ENCODE peak calls at places on chromosomes 11 and 22, in seven cellular contexts. N, K, R, C, X, S and W are unnamed samples.

GRCh38 chr11:102836290-102836875 is 7.0 kb downstream of the MMP3 start:
- DNase-seq in C (no peak), X (peak; percentile 24), N (no peak), R (peak; percentile 31), S (peak; percentile 8), K (peak; percentile 78), W (no peak)

GRCh38 chr11:113023228-113023627 is 62.0 kb downstream of the NCAM1 start:
- DNase-seq in R (no peak), S (no peak), N (no peak), X (peak; percentile 18), C (no peak), K (no peak), W (no peak)

GRCh38 chr11:35107866-35108265 is 31.1 kb upstream of the CD44 start:
- DNase-seq in X (no peak), S (no peak), N (no peak), K (no peak), C (no peak), R (peak; percentile 32), W (no peak)

GRCh38 chr22:39312410-39312809 is 7.0 kb downstream of the RPL3 start:
- DNase-seq in S (no peak), C (no peak), X (no peak), R (no peak), K (no peak), N (no peak), W (peak; percentile 32)

GRCh38 chr11:1225386-1226225 is 2.7 kb downstream of the MUC5B start:
- DNase-seq in R (no peak), C (no peak), S (no peak), K (no peak), N (no peak), X (no peak), W (peak; percentile 31)

GRCh38 chr22:26545827-26546226 is 33.6 kb upstream of the TFIP11 start:
- DNase-seq in R (no peak), N (no peak), K (no peak), S (no peak), C (no peak), X (no peak), W (no peak)

GRCh38 chr22:33576205-33576604 is 344.1 kb downstream of the LARGE1 start:
- DNase-seq in C (no peak), N (no peak), K (no peak), R (no peak), S (no peak), X (no peak), W (no peak)

GRCh38 chr11:67732045-67732787 is 57.8 kb upstream of the ALDH3B2 start:
- DNase-seq in N (no peak), S (peak; percentile 4), K (no peak), X (no peak), C (no peak), R (peak; percentile 37), W (peak; percentile 45)

GRCh38 chr22:47142427-47143046 is 380.1 kb downstream of the TBC1D22A start:
- DNase-seq in K (no peak), N (no peak), S (no peak), X (no peak), C (no peak), R (no peak), W (no peak)

GRCh38 chr22:21726650-21727049 is 8.9 kb downstream of the YPEL1 start:
- DNase-seq in C (no peak), S (peak; percentile 66), K (no peak), X (peak; percentile 30), R (peak; percentile 90), N (peak; percentile 36), W (peak; percentile 89)

GRCh38 chr11:119011476-119011875 is 6.7 kb downstream of the RPS25 start:
- DNase-seq in K (no peak), R (peak; percentile 47), C (no peak), S (no peak), N (no peak), X (no peak), W (no peak)

GRCh38 chr11:24064309-24064903 is 432.4 kb upstream of the LUZP2 start:
- DNase-seq in X (no peak), C (peak; percentile 50), N (no peak), R (peak; percentile 16), K (no peak), S (no peak), W (no peak)

GRCh38 chr11:19938051-19938856 is 222.0 kb downstream of the DBX1 start:
- DNase-seq in R (peak; percentile 61), C (no peak), S (peak; percentile 86), N (no peak), K (peak; percentile 54), X (peak; percentile 70), W (peak; percentile 59)

GRCh38 chr11:45543808-45544422 is 121.5 kb downstream of the CHST1 start:
- DNase-seq in C (peak; percentile 47), X (peak; percentile 22), K (peak; percentile 4), S (peak; percentile 42), R (peak; percentile 67), N (peak; percentile 5), W (peak; percentile 54)
- H3K9ac ChIP-seq in C (no peak overlapping the region), X (no peak overlapping the region), K (no peak overlapping the region), S (no peak overlapping the region), R (no peak overlapping the region), N (no peak overlapping the region), W (no peak overlapping the region)

GRCh38 chr11:116311141-116311540 is 461.6 kb downstream of the BUD13 start:
- DNase-seq in N (no peak), R (no peak), S (no peak), K (no peak), C (no peak), X (no peak), W (no peak)
- H2BK120ac ChIP-seq in N (no peak overlapping the region), R (no peak overlapping the region), S (no peak overlapping the region), K (no peak overlapping the region), C (no peak overlapping the region), X (no peak overlapping the region), W (no peak overlapping the region)

GRCh38 chr11:64714664-64715063 is 8.3 kb downstream of the NRXN2 start:
- DNase-seq in C (no peak), K (no peak), R (no peak), N (no peak), X (no peak), S (no peak), W (no peak)
- H3K18ac ChIP-seq in C (no peak overlapping the region), K (no peak overlapping the region), R (no peak overlapping the region), N (no peak overlapping the region), X (no peak overlapping the region), S (no peak overlapping the region), W (no peak overlapping the region)

DNA sequence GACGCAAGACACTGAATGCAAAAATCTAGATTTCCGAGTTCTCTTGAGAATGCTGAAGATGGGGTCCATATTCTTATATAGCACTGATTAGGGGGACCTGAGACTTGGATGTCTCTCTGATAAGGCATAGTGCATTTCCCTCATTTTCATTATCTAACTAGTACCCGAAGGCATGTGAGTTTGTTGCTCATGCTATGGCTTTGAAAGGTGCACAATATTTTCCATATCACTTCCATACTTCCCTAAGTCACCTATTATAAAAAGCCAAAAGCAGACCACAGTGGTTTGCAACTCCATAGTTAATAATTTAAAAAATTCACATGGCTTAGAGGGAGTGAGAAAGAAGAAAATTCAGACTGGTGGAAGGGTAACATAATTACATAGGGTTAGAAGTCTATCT is 1.7 kb downstream of the BTBD10 start:
- DNase-seq in K (no peak), R (no peak), N (no peak), S (no peak), X (no peak), C (no peak), W (no peak)
- H3K9ac ChIP-seq in K (no peak overlapping the region), R (no peak overlapping the region), N (no peak overlapping the region), S (no peak overlapping the region), X (peak overlapping the region; percentile 93), C (no peak overlapping the region), W (no peak overlapping the region)

GRCh38 chr11:103889679-103890078 is 146.8 kb upstream of the DDI1 start:
- DNase-seq in C (no peak), S (no peak), K (peak; percentile 22), R (no peak), X (no peak), N (no peak), W (no peak)
- H2BK120ac ChIP-seq in C (no peak overlapping the region), S (no peak overlapping the region), K (no peak overlapping the region), R (no peak overlapping the region), X (no peak overlapping the region), N (no peak overlapping the region), W (no peak overlapping the region)

GRCh38 chr11:44340656-44341055 is 30.7 kb upstream of the ALX4 start:
- DNase-seq in S (no peak), R (no peak), K (no peak), N (no peak), C (no peak), X (no peak), W (no peak)

GRCh38 chr11:44335052-44335894 is 25.3 kb upstream of the ALX4 start:
- DNase-seq in S (no peak), C (no peak), R (no peak), K (no peak), X (no peak), N (no peak), W (no peak)

GRCh38 chr11:44338031-44338430 is 28.1 kb upstream of the ALX4 start:
- DNase-seq in S (no peak), C (no peak), X (no peak), R (no peak), K (no peak), N (no peak), W (no peak)

GRCh38 chr11:44339530-44339883 is 29.6 kb upstream of the ALX4 start:
- DNase-seq in C (no peak), N (no peak), K (no peak), X (no peak), S (no peak), R (no peak), W (no peak)

GRCh38 chr11:44338721-44339529 is 29.0 kb upstream of the ALX4 start:
- DNase-seq in S (no peak), R (peak; percentile 48), K (no peak), C (no peak), N (no peak), X (no peak), W (no peak)
- H3K18ac ChIP-seq in S (no peak overlapping the region), R (no peak overlapping the region), K (no peak overlapping the region), C (peak overlapping the region; percentile 6), N (no peak overlapping the region), X (no peak overlapping the region), W (no peak overlapping the region)